ENCODE peak calls at places on chromosomes 7 and 10, in six cellular contexts. One of them, this sample, is unnamed.

GRCh38 chr7:102840404-102840803 is 72.4 kb upstream of the LRRC17 start:
- DNase-seq in hepatocyte: no peak
- DNase-seq in lower lobe of right lung: no peak
- DNase-seq in fibroblast of villous mesenchyme: no peak
- DNase-seq in BE2C: no peak
- DNase-seq in heart right ventricle: no peak
- DNase-seq in this sample: no peak

GRCh38 chr10:114374141-114374791 is 30.0 kb downstream of the AFAP1L2 start:
- DNase-seq in BE2C: peak; percentile 64
- DNase-seq in hepatocyte: peak; percentile 46
- DNase-seq in fibroblast of villous mesenchyme: peak; percentile 79
- DNase-seq in heart right ventricle: peak; percentile 38
- DNase-seq in lower lobe of right lung: no peak
- DNase-seq in this sample: no peak

GRCh38 chr10:31372439-31372838 is 53.4 kb downstream of the ZEB1 start:
- DNase-seq in BE2C: no peak
- DNase-seq in lower lobe of right lung: no peak
- DNase-seq in heart right ventricle: no peak
- DNase-seq in fibroblast of villous mesenchyme: no peak
- DNase-seq in hepatocyte: no peak
- DNase-seq in this sample: no peak

GRCh38 chr7:16648551-16648950 is 2.6 kb downstream of the BZW2 start:
- DNase-seq in lower lobe of right lung: no peak
- DNase-seq in hepatocyte: no peak
- DNase-seq in heart right ventricle: no peak
- DNase-seq in fibroblast of villous mesenchyme: no peak
- DNase-seq in BE2C: no peak
- DNase-seq in this sample: no peak

GRCh38 chr7:11060883-11061282 is 87.2 kb downstream of the PHF14 start:
- DNase-seq in fibroblast of villous mesenchyme: no peak
- DNase-seq in heart right ventricle: no peak
- DNase-seq in BE2C: no peak
- DNase-seq in lower lobe of right lung: no peak
- DNase-seq in hepatocyte: no peak
- DNase-seq in this sample: no peak

GRCh38 chr10:51905050-51905449 is 205.7 kb upstream of the CSTF2T start:
- DNase-seq in hepatocyte: no peak
- DNase-seq in heart right ventricle: no peak
- DNase-seq in fibroblast of villous mesenchyme: no peak
- DNase-seq in BE2C: no peak
- DNase-seq in lower lobe of right lung: no peak
- DNase-seq in this sample: no peak

GRCh38 chr10:118856106-118856505 is 101.3 kb upstream of the CACUL1 start:
- DNase-seq in hepatocyte: no peak
- DNase-seq in fibroblast of villous mesenchyme: no peak
- DNase-seq in heart right ventricle: no peak
- DNase-seq in BE2C: no peak
- DNase-seq in lower lobe of right lung: no peak
- DNase-seq in this sample: no peak

GRCh38 chr7:37336259-37336658 is 112.4 kb downstream of the ELMO1 start:
- DNase-seq in BE2C: no peak
- DNase-seq in hepatocyte: no peak
- DNase-seq in fibroblast of villous mesenchyme: no peak
- DNase-seq in lower lobe of right lung: no peak
- DNase-seq in heart right ventricle: no peak
- DNase-seq in this sample: no peak

GRCh38 chr7:113100091-113100723 is 13.6 kb upstream of the GPR85 start:
- DNase-seq in BE2C: peak; percentile 74
- DNase-seq in lower lobe of right lung: no peak
- DNase-seq in fibroblast of villous mesenchyme: peak; percentile 42
- DNase-seq in hepatocyte: peak; percentile 73
- DNase-seq in heart right ventricle: peak; percentile 21
- DNase-seq in this sample: peak; percentile 86

GRCh38 chr7:32506266-32507054 is 11.2 kb downstream of the AVL9 start:
- DNase-seq in fibroblast of villous mesenchyme: peak; percentile 87
- DNase-seq in heart right ventricle: no peak
- DNase-seq in lower lobe of right lung: no peak
- DNase-seq in BE2C: no peak
- DNase-seq in hepatocyte: no peak
- DNase-seq in this sample: peak; percentile 88

GRCh38 chr10:62127975-62128374 is 140.7 kb downstream of the RTKN2 start:
- DNase-seq in hepatocyte: no peak
- DNase-seq in lower lobe of right lung: no peak
- DNase-seq in BE2C: no peak
- DNase-seq in heart right ventricle: no peak
- DNase-seq in fibroblast of villous mesenchyme: no peak
- DNase-seq in this sample: no peak

GRCh38 chr10:99966306-99966705 is 43.4 kb downstream of the DNMBP start:
- DNase-seq in heart right ventricle: no peak
- DNase-seq in BE2C: no peak
- DNase-seq in lower lobe of right lung: no peak
- DNase-seq in fibroblast of villous mesenchyme: peak; percentile 96
- DNase-seq in hepatocyte: peak; percentile 75
- DNase-seq in this sample: peak; percentile 81

GRCh38 chr7:154650275-154650674 is 352.6 kb downstream of the PAXIP1 start:
- DNase-seq in BE2C: no peak
- DNase-seq in heart right ventricle: no peak
- DNase-seq in fibroblast of villous mesenchyme: no peak
- DNase-seq in hepatocyte: no peak
- DNase-seq in lower lobe of right lung: no peak
- DNase-seq in this sample: no peak

GRCh38 chr10:63175534-63175933 is 42.4 kb downstream of the NRBF2 start:
- DNase-seq in heart right ventricle: no peak
- DNase-seq in hepatocyte: no peak
- DNase-seq in lower lobe of right lung: no peak
- DNase-seq in BE2C: no peak
- DNase-seq in fibroblast of villous mesenchyme: no peak
- DNase-seq in this sample: no peak

GRCh38 chr7:30329706-30330105 is 45.3 kb downstream of the ZNRF2 start:
- DNase-seq in fibroblast of villous mesenchyme: no peak
- DNase-seq in lower lobe of right lung: no peak
- DNase-seq in hepatocyte: no peak
- DNase-seq in BE2C: no peak
- DNase-seq in heart right ventricle: no peak
- DNase-seq in this sample: no peak

GRCh38 chr7:149725426-149725821 is 48.0 kb downstream of the ZNF467 start:
- DNase-seq in hepatocyte: no peak
- DNase-seq in lower lobe of right lung: peak; percentile 49
- DNase-seq in fibroblast of villous mesenchyme: no peak
- DNase-seq in heart right ventricle: no peak
- DNase-seq in BE2C: no peak
- DNase-seq in this sample: no peak

GRCh38 chr7:20388064-20388463 is 57.4 kb downstream of the ITGB8 start:
- DNase-seq in BE2C: no peak
- DNase-seq in lower lobe of right lung: no peak
- DNase-seq in heart right ventricle: no peak
- DNase-seq in fibroblast of villous mesenchyme: no peak
- DNase-seq in hepatocyte: peak; percentile 11
- DNase-seq in this sample: no peak
- TF ChIP-seq CTCF in BE2C: no peak
- TF ChIP-seq CTCF in lower lobe of right lung: no peak
- TF ChIP-seq CTCF in heart right ventricle: no peak
- TF ChIP-seq CTCF in fibroblast of villous mesenchyme: no peak
- TF ChIP-seq CTCF in hepatocyte: no peak
- TF ChIP-seq CTCF in this sample: no peak

DNA sequence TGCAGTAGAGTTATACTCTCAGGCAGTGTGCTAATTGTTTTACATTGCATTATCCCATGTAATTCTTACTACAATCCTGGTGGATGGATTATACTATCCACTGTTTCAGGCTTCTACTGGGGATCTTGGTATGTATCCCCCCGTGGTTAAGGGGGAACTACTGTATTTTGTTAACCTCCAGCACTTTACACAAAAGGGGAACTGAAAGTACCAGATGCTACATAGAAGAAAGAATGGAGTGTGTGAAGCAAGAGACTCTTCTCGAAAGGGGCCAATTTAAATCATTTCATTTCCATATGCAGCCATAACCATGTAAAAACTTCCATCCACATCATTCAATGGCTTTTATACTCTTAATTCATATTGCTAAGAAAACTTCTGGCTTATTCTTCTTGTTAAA is 69.4 kb downstream of the C1GALT1 start:
- DNase-seq in fibroblast of villous mesenchyme: no peak
- DNase-seq in hepatocyte: no peak
- DNase-seq in BE2C: no peak
- DNase-seq in heart right ventricle: no peak
- DNase-seq in lower lobe of right lung: no peak
- DNase-seq in this sample: no peak
- H3K4me3 ChIP-seq in fibroblast of villous mesenchyme: no peak overlapping the region
- H3K4me3 ChIP-seq in hepatocyte: no peak overlapping the region
- H3K4me3 ChIP-seq in BE2C: no peak overlapping the region
- H3K4me3 ChIP-seq in heart right ventricle: no peak overlapping the region
- H3K4me3 ChIP-seq in lower lobe of right lung: no peak overlapping the region
- H3K4me3 ChIP-seq in this sample: no peak overlapping the region

DNA sequence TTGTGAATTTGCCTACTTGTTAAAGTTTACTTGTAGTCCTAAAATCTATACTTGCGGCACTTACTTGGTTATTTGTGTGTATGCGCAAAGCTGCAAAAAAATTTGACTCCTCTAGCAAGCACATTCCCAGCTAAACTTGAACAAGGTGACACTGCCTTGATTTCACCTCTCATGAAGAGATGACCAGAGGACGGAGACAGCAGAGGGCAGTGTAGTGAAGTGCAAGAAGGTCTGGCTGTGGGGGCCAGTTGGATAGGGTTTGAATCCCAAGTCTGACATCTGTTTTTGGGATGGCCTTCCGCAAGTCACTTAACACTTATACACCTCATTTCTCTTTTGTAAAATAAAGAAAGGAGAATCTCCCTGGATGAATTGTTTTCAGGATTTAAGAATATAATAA is 15.7 kb downstream of the SLK start:
- DNase-seq in BE2C: peak; percentile 51
- DNase-seq in hepatocyte: no peak
- DNase-seq in lower lobe of right lung: no peak
- DNase-seq in heart right ventricle: no peak
- DNase-seq in fibroblast of villous mesenchyme: no peak
- DNase-seq in this sample: no peak
- TF ChIP-seq CTCF in BE2C: peak; percentile 66
- TF ChIP-seq CTCF in hepatocyte: no peak
- TF ChIP-seq CTCF in lower lobe of right lung: no peak
- TF ChIP-seq CTCF in heart right ventricle: no peak
- TF ChIP-seq CTCF in fibroblast of villous mesenchyme: peak; percentile 30
- TF ChIP-seq CTCF in this sample: peak; percentile 25

GRCh38 chr7:51316262-51316665 is 345 bp downstream of the COBL start:
- DNase-seq in lower lobe of right lung: peak; percentile 71
- DNase-seq in BE2C: no peak
- DNase-seq in heart right ventricle: peak; percentile 30
- DNase-seq in fibroblast of villous mesenchyme: no peak
- DNase-seq in hepatocyte: peak; percentile 71
- DNase-seq in this sample: no peak
- H3K4me3 ChIP-seq in lower lobe of right lung: peak overlapping the region; percentile 66
- H3K4me3 ChIP-seq in BE2C: no peak overlapping the region
- H3K4me3 ChIP-seq in heart right ventricle: peak overlapping the region; percentile 71
- H3K4me3 ChIP-seq in fibroblast of villous mesenchyme: no peak overlapping the region
- H3K4me3 ChIP-seq in hepatocyte: peak overlapping the region; percentile 86
- H3K4me3 ChIP-seq in this sample: peak overlapping the region; percentile 53

GRCh38 chr7:25858562-25859411 is 293.2 kb upstream of the NFE2L3 start:
- DNase-seq in lower lobe of right lung: no peak
- DNase-seq in BE2C: no peak
- DNase-seq in hepatocyte: peak; percentile 72
- DNase-seq in fibroblast of villous mesenchyme: no peak
- DNase-seq in heart right ventricle: no peak
- DNase-seq in this sample: no peak
- TF ChIP-seq CTCF in lower lobe of right lung: no peak
- TF ChIP-seq CTCF in BE2C: no peak
- TF ChIP-seq CTCF in hepatocyte: no peak
- TF ChIP-seq CTCF in fibroblast of villous mesenchyme: no peak
- TF ChIP-seq CTCF in heart right ventricle: no peak
- TF ChIP-seq CTCF in this sample: no peak

This sample was measured in retinal pigment epithelial cell.